ENCODE peak calls at places on chromosomes 13 and 19, in four cellular contexts. F, O, J and V are unnamed samples.

GRCh38 chr19:16791942-16792341 is 37.3 kb upstream of the SIN3B start:
- DNase-seq in F (no peak), J (no peak), O (no peak), V (no peak)

GRCh38 chr19:43664008-43664407 is 6.0 kb downstream of the PLAUR start:
- DNase-seq in O (no peak), F (no peak), J (no peak), V (no peak)

GRCh38 chr13:110885966-110886365 is 28.9 kb downstream of the ANKRD10 start:
- DNase-seq in J (no peak), F (no peak), O (no peak), V (no peak)

GRCh38 chr13:46544208-46544607 is 8.8 kb upstream of the LRCH1 start:
- DNase-seq in F (no peak), J (no peak), O (no peak), V (no peak)

GRCh38 chr13:20528451-20528850 is 2.8 kb upstream of the CRYL1 start:
- DNase-seq in J (no peak), F (no peak), O (no peak), V (no peak)

GRCh38 chr13:90867336-90867683 is 480.2 kb upstream of the MIR17HG start:
- DNase-seq in F (peak), O (peak), J (peak), V (peak)

GRCh38 chr13:97124237-97124636 is 97.9 kb upstream of the MBNL2 start:
- DNase-seq in O (no peak), J (no peak), F (no peak), V (no peak)

GRCh38 chr13:110412132-110412912 is 105.2 kb downstream of the COL4A2 start:
- DNase-seq in J (peak), O (peak), F (peak), V (peak)

GRCh38 chr19:31693870-31694269 is 344.6 kb upstream of the TSHZ3 start:
- DNase-seq in J (no peak), O (no peak), F (no peak), V (no peak)

GRCh38 chr13:42277618-42278276 is 5.8 kb downstream of the AKAP11 start:
- DNase-seq in J (no peak), O (no peak), F (no peak), V (no peak)

GRCh38 chr19:1749373-1750342 is 3.6 kb upstream of the ONECUT3 start:
- DNase-seq in O (no peak), J (no peak), F (no peak), V (no peak)

GRCh38 chr19:54390942-54391577 is 24.2 kb upstream of the TTYH1 start:
- DNase-seq in F (peak), O (peak), J (peak), V (peak)

GRCh38 chr13:108342369-108343289 is 73.1 kb downstream of the TNFSF13B start:
- DNase-seq in J (peak), F (peak), O (peak), V (peak)

GRCh38 chr13:30156270-30156669 is 151.1 kb downstream of the KATNAL1 start:
- DNase-seq in F (no peak), O (no peak), J (no peak), V (no peak)

GRCh38 chr13:30158774-30159445 is 148.4 kb downstream of the KATNAL1 start:
- DNase-seq in J (no peak), O (no peak), F (no peak), V (no peak)

GRCh38 chr13:30156826-30157615 is 150.3 kb downstream of the KATNAL1 start:
- DNase-seq in J (no peak), O (no peak), F (no peak), V (no peak)

GRCh38 chr13:30157616-30157993 is 149.7 kb downstream of the KATNAL1 start:
- DNase-seq in F (no peak), J (no peak), O (no peak), V (no peak)

GRCh38 chr13:30159446-30159839 is 147.9 kb downstream of the KATNAL1 start:
- DNase-seq in J (no peak), F (no peak), O (no peak), V (no peak)
- TF ChIP-seq TCF7L2 in J (no peak), F (no peak), O (no peak), V (no peak)

DNA sequence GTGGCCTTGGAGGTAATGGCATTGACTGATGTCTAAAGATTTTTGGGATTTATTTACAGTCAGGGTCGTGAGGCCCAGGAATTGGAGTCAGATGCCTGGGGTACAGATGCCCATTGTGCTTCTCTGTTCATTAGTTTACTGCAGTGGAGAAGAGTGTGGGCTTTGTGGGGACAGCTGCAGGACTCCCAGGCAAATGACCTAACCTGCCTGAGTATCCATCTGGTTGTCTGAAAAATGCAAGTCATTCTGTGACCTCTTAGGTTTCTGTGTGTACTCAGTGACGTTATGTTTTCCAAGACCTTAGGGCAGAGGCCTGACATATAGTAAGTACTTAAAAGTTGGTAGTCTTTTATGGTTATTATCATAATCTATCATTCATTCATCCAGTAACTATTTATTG is 60.5 kb downstream of the SPATA13 start:
- DNase-seq in O (no peak), J (peak), F (peak), V (no peak)
- TF ChIP-seq TCF7L2 in O (no peak), J (no peak), F (no peak), V (no peak)

GRCh38 chr19:35848486-35848885 is 3.8 kb downstream of the NPHS1 start:
- DNase-seq in F (no peak), O (no peak), J (no peak), V (no peak)

GRCh38 chr19:35848919-35849505 is 3.3 kb downstream of the NPHS1 start:
- DNase-seq in J (no peak), F (no peak), O (no peak), V (no peak)

GRCh38 chr19:35853038-35853756 is 893 bp upstream of the NPHS1 start:
- DNase-seq in O (no peak), J (no peak), F (no peak), V (no peak)

GRCh38 chr19:35852029-35852780 is at the start of gene NPHS1:
- DNase-seq in O (no peak), F (no peak), J (no peak), V (no peak)

DNA sequence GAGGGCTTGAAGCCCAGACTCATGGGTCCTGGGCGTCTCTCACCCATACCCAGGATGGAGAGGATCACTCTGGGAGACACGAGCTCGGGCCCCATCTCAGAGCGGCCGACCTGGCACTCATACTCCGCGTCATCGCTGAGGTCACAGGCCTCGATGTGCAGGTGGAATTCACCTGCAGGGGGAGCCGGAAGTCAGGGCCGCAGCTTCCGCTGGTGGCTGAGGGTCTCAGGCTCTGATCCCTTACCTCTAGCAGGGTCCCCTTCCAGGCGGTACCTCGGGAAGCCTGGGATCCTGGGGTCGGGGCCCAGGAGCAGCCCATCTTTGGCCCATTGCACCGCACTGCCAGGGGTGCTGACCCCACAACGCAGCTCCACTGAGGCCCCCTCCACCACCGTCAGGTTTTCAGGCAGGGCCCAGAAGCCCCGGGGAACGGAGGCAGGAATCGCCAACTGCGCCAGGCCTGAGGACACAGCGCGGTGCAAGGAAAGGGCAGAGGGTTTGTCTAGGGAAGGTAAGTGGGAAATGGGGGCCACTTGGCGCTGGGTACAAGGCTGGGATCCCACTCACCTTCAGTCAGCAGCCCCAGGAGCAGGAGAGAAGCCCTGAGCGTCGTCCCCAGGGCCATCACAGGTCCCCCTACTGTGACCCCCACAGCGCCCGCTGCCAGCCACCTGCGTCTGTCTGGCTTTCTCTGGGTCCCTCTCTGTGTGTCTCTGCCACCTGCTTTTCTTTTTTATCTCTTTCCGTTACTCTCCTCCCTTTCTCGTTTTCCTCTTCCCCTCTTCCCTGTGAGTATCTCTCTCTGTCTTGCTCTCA is 883 bp downstream of the NPHS1 start:
- DNase-seq in O (no peak), J (no peak), F (no peak), V (no peak)
- TF ChIP-seq TCF7L2 in O (peak), J (no peak), F (no peak), V (no peak)

GRCh38 chr13:40172149-40172591 is 494.3 kb downstream of the FOXO1 start:
- DNase-seq in J (no peak), F (no peak), O (no peak), V (no peak)

GRCh38 chr13:40171566-40171965 is 494.9 kb downstream of the FOXO1 start:
- DNase-seq in J (no peak), O (no peak), F (no peak), V (no peak)

GRCh38 chr13:40170091-40170490 is 496.4 kb downstream of the FOXO1 start:
- DNase-seq in J (no peak), O (no peak), F (no peak), V (no peak)

GRCh38 chr13:40169476-40169875 is 497.0 kb downstream of the FOXO1 start:
- DNase-seq in O (no peak), F (no peak), J (no peak), V (no peak)

GRCh38 chr13:40170982-40171381 is 495.5 kb downstream of the FOXO1 start:
- DNase-seq in O (peak), F (no peak), J (no peak), V (no peak)
- TF ChIP-seq TCF7L2 in O (no peak), F (no peak), J (no peak), V (no peak)

GRCh38 chr19:29690842-29691241 is 24.2 kb downstream of the C19orf12 start:
- DNase-seq in O (peak), J (peak), F (peak), V (no peak)
- TF ChIP-seq TCF7L2 in O (no peak), J (no peak), F (no peak), V (no peak)

GRCh38 chr19:391199-391557 is 17.8 kb downstream of the C2CD4C start:
- DNase-seq in J (no peak), O (no peak), F (no peak), V (no peak)

GRCh38 chr19:391726-392374 is 17.1 kb downstream of the C2CD4C start:
- DNase-seq in F (no peak), J (no peak), O (no peak), V (no peak)

GRCh38 chr19:389935-390289 is 19.0 kb downstream of the C2CD4C start:
- DNase-seq in F (no peak), J (no peak), O (no peak), V (no peak)

GRCh38 chr19:389246-389934 is 19.6 kb downstream of the C2CD4C start:
- DNase-seq in F (no peak), J (no peak), O (no peak), V (no peak)

DNA sequence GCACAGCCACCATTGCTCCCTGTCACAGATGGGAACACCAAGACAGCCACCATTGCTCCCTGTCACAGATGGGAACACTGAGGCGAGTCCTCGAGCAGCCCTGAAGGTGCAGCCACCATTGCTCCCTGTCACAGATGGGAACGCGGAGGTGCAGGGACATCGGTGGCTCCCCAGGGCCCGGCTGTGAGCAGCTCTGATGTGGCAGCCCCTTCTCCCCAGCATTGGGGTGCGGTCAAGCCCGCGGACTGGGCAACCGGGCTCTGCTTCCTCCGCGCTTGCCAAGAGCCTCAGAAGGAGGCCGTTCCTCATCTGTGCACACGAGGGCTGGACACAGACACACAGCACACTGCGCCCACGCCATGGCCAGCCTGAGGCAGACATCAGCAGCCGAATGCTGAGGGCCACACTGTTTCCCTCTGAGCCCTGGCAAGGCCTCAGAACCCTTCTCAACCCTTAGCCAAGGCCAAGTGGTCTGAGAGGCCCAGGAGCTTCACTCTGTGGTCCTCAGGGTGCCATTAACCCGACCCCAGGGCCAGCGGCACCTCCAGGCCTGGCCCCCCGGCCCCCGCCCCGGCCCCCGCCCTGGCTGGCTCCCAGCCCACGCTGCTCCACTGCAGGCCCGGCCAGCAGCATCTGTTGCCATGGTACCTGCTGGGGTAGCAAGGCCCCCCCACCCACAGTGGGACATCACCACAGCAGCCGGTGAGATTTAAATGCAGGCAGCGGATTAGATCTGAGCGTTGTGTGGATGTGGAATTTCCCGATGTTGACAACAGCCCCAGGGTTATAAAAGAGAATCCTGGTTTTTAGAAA is 18.4 kb downstream of the C2CD4C start:
- DNase-seq in J (no peak), O (no peak), F (no peak), V (no peak)
- TF ChIP-seq TCF7L2 in J (no peak), O (no peak), F (no peak), V (no peak)

DNA sequence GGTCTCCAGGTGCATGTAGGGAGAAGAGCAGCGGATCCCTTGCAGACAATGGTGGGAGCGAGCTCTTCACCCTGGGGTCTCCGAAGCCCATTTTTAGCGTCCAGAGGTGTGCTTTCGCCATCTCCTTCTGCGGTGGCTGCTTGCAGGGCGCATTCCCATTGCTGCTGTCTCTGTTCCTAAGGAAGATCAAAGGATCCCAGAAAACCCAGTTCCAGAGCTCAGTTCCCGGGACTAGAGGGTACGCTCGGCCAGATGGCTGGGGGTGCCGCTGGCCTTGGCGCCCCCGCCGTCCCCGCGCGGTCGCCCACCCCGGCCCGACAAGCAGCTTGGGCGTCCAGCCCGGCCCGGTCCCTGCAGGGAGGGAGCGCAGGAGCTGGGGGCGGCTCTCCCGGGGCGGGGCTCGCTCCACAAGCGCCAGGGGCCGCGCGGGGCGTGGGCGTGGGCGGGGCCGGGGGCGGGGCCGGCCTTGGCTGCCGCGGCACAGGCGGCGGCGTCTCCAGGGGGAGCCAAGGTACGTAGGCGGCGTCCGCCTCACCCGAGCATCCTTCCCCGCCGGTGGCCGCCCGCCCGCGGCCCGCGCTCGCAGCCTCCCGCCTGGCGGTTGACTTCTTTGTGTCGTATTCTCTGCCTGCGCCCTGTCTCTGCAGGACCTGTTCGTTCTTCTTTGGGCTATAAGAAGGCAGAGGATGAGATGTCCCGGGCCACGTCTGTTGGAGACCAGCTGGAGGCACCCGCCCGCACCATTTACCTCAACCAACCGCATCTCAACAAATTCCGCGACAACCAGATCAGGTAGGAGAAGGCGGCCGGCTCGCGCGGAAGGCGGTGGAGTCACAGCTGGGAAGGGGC is 96.8 kb downstream of the ATP8A2 start:
- DNase-seq in F (peak), J (no peak), O (no peak), V (no peak)
- TF ChIP-seq TCF7L2 in F (no peak), J (no peak), O (no peak), V (no peak)

GRCh38 chr13:112967666-112968379 is 1.2 kb upstream of the MCF2L start:
- DNase-seq in J (no peak), F (no peak), O (no peak), V (no peak)
- TF ChIP-seq TCF7L2 in J (no peak), F (no peak), O (no peak), V (no peak)

DNA sequence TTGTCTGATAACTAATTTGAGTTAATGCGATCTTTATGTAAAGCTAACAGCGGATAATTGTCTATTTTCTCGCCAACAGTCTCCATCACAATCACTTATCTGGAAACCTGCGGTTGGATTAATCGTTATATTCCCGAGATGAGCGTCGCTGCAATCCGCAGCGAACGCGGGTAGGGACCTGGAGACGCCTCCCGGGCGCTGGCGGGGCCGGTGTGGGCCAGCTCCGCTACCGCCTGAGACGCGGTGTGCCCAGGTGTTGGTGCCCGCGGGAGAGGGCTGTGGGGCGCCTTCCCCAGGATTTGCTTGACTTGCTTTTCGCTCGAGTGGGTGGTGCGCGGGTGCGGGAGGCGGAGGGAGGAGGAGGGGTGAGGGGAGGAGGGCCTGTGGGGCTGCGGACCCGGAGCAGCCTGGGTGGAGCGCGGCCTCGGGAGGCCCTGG is 38.3 kb downstream of the SOX1 start:
- DNase-seq in F (no peak), O (no peak), J (no peak), V (no peak)
- TF ChIP-seq TCF7L2 in F (no peak), O (no peak), J (no peak), V (no peak)

GRCh38 chr19:12983561-12984142 is 11.6 kb upstream of the NFIX start:
- DNase-seq in J (peak), F (peak), O (peak), V (peak)
- TF ChIP-seq TCF7L2 in J (no peak), F (no peak), O (no peak), V (no peak)